ENCODE peak calls at places on chromosomes 4 and X, in four cellular contexts. J is HuH-7; S is activated CD4-positive, CD25-positive, alpha-beta regulatory T cell treated with anti-CD3 and anti-CD28 coated beads, Interleukin-2, amount 50 U/mL, for 72 hours; I is AG20443. V is an unnamed sample.

GRCh38 chrX:8738588-8739189 is 6.8 kb upstream of the ANOS1 start:
- DNase-seq in S (no peak), I (no peak), J (no peak), V (no peak)

GRCh38 chr4:99947190-99947578 is 766 bp upstream of the DNAJB14 start:
- DNase-seq in I (no peak), J (no peak), S (no peak), V (no peak)

GRCh38 chr4:153083447-153083921 is 120.8 kb upstream of the TRIM2 start:
- DNase-seq in S (peak), I (peak), J (peak), V (peak)

GRCh38 chr4:38313999-38314561 is 349.9 kb upstream of the KLF3 start:
- DNase-seq in I (peak), J (no peak), S (no peak), V (no peak)

GRCh38 chrX:126985960-126986359 is 166.4 kb downstream of the PRR32 start:
- DNase-seq in I (no peak), S (no peak), J (no peak), V (no peak)

GRCh38 chrX:143788265-143788664 is 67.7 kb upstream of the SPANXN2 start:
- DNase-seq in S (no peak), I (peak), J (no peak), V (no peak)

GRCh38 chrX:39242187-39242586 is 440.9 kb downstream of the MID1IP1 start:
- DNase-seq in S (no peak), I (peak), J (peak), V (no peak)

GRCh38 chrX:41528784-41529183 is 81.6 kb downstream of the NYX start:
- DNase-seq in J (no peak), I (no peak), S (no peak), V (no peak)

GRCh38 chrX:17405225-17405969 is 30.4 kb downstream of the NHS start:
- DNase-seq in S (no peak), I (peak), J (no peak), V (no peak)

V was measured in stimulated activated naive CD8-positive, alpha-beta T cell treated with anti-CD3 and anti-CD28 coated beads, Interleukin-15, amount 100 ng/mL, for 72 hours.